ENCODE peak calls at places on chromosomes 16 and 17, in four cellular contexts. L, M, D and J are unnamed samples. For H3K9me3 and H3K27me3, the result is how much of the 10 kb centered on the place peaks cover.

GRCh38 chr17:8739104-8739503 is 5.5 kb downstream of the CCDC42 start:
- DNase-seq in L (no peak), D (no peak), M (no peak), J (no peak)

GRCh38 chr17:81503619-81504018 is 9.0 kb downstream of the ACTG1 start:
- DNase-seq in L (no peak), M (no peak), D (no peak), J (no peak)

GRCh38 chr16:15919331-15919730 is 30.1 kb upstream of the ABCC1 start:
- DNase-seq in D (no peak), L (no peak), M (no peak), J (no peak)

GRCh38 chr17:9702916-9703780 is 57.8 kb downstream of the USP43 start:
- DNase-seq in M (no peak), D (no peak), L (no peak), J (no peak)

GRCh38 chr17:64025732-64026294 is 5.4 kb upstream of the ICAM2 start:
- DNase-seq in D (peak), L (peak), M (peak), J (peak)

GRCh38 chr17:7466644-7467341 is 12.6 kb downstream of the ZBTB4 start:
- DNase-seq in L (no peak), D (peak), M (no peak), J (no peak)

GRCh38 chr17:27905524-27906237 is 12.5 kb upstream of the LYRM9 start:
- DNase-seq in M (no peak), L (no peak), D (no peak), J (no peak)

GRCh38 chr16:49498241-49499017 is 124.8 kb downstream of the C16orf78 start:
- DNase-seq in D (no peak), M (no peak), L (no peak), J (no peak)

GRCh38 chr17:4859816-4860625 is 26.9 kb downstream of the MINK1 start:
- DNase-seq in L (no peak), M (no peak), D (no peak), J (no peak)

DNA sequence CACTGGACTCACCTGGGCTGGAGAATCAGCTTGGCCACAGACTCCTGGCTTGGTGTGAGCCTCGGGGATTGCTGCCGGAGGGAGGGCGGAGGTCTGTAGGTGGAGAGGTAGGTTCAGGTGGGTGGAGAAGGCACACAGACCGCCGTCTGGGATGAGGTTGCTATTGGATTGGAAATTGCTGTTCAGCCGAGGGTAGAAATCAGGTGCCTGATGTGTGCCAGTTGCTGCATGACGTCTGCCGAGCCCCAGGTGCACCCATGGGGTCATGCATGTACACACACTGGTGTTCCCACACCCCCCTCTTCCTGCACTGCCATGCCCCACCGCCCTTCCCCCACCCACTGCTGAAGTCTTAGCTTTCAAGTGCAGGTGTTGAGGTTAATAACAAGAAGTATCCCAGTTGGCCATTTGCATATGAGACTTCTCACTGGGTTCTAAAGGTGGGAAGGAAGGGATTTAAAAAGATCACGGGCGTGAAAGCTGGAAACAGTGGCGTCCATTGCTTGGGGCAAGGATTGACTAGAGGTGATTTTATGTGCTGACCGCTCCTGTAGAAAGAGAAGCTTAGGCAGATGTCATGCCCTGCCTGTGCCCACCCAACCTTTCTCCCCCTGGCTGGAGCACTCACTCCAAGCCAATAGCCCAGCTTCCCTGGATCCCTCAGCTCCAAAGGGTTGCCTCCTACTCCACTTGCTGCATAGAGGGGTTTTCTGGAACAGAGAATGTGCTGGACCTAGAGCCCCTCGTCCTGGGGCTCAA is 193.6 kb downstream of the CCDC182 start:
- DNase-seq in L (no peak), M (no peak), D (peak), J (no peak)
- H3K4me3 ChIP-seq in L (no peak), M (no peak), D (no peak), J (no peak)

DNA sequence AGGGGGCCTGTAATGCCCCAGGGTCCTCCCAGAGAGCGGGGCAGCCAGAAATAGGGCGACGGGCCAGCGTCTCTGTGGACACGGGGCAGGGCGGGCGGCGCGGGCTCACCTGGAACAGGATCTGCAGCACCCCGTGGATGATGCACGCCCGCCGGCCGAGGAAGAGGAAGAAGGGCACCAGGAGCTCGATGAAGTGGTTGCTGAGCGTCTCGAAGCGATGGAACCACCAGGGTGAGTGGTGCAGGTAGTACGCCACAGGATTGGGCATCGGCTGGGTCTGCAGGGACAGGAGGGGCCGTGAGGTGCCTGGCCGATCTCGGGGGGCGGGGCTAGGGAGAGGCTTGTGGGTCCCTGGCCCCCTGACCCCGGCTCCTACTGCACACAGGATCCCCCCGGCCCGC is 78.9 kb upstream of the GNG13 start:
- DNase-seq in L (no peak), M (peak), D (no peak), J (no peak)
- H3K9me3 ChIP-seq in L (under half), M (under half), D (under half), J (under half)

DNA sequence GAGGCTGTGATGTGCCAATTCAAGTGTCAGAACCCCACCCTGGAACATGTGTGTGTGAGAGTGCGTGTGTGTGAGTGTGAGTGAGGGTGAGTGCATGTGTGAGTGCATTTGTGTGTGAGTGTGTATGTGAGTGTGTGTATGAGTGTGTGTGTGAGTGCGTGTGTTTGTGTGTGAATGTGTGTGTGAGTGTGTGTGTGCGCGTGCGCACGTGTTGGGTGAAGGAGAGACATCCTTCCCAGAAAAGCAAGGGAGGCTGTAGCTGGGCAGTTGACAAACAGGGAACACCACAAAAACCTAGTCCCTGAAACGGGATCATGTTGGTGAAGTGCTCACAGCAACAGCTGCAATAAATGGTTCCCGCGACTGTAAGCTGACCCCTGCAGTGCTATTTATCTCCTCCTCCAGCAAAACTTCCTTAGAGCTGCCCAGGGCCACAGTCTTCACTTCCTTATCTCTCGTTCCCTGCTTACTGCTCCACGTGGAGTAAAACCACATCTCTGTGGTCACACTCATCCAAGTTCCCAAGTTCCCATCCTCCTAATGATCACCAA is 40.1 kb upstream of the RPL38 start:
- DNase-seq in D (no peak), M (peak), L (no peak), J (peak)
- H3K27me3 ChIP-seq in D (under half), M (under half), L (under half), J (under half)

DNA sequence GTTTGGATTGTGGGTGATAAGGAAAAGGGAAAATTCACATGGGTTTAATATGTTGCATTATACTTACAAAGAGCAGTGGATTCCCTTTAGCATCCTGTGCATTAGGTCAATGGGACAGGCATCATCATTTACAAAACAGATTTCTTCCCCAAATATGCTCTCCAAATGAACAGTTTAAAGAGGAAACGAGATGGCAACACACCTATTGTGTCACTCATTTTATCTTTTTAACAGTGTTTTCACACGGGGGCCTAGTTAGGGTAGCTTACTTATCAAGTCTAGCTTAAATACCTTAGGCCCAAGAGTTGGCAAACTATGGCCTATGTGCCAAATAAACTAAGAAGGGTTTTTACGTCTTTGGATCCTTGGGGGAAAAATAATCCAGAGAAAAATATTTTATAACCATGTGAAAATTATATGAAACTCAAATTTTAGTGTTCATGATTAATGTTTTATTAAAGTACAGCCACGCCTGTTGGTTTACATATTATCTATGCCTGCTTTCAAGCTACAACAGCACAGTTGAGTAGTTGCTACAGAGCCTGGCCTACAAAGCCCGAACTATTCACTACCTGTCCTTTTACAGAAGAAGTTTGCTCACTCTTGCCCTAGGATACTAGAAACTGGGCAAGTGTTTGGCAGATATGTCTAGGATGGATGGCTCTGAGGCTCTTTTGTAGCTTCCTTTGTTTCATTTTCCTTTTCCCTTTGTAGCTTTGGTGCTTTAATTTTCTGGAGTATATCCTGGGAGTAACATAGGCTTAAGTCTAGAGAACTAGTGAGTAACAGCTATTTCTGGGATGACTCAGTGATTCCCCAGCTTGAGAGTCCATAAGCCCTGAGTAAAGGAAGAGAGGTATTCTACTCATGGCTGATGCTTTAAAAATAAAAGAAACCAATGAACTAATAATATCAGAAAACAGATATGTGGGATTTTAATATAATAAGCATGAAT is 12.4 kb downstream of the NUP93 start:
- DNase-seq in D (no peak), M (no peak), L (no peak), J (peak)
- H3K4me3 ChIP-seq in D (no peak), M (no peak), L (no peak), J (no peak)

DNA sequence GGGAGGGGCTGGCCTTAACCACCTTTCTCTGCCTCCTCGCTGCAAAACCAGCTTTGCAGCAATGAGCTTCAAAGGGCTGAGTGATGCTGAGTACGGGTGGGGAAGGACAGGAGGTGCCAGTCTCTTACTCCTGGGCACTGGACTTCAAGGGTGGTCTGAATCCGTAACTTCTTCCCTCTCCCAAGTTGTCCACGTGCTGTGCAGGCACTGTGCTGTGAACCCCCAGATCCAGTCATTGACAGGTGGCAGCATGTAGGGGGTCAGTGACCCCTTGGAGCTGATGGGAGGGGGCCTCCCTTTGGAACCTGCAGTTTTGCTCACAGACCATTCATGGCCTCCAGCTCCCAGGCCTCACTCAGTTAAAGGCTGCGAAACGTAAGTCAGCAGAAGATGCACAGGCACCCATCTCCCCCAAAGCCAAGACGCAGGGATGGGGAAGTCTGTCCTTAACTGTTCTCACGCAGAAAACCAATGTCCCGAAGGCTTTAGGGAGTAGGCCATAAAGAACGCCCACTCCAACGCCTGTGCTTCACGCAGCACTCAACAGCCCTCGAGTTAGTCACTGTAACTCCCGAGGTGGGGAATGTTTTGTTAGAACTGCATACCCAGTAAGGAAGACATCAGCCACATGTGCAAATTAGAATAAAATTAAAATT is 7.9 kb downstream of the LITAFD start:
- DNase-seq in L (no peak), D (no peak), M (no peak), J (no peak)
- H3K9me3 ChIP-seq in L (under half), D (under half), M (under half), J (under half)